ENCODE peak calls at places on chromosomes 11 and 22, in nine cellular contexts. M, Y, O, U, S, F, J, C and N are unnamed samples.

GRCh38 chr22:45518580-45518991 is 15.9 kb downstream of the FBLN1 start:
- DNase-seq in M (no peak), Y (peak; percentile 89), O (no peak), U (no peak), S (no peak), F (no peak), J (peak; percentile 52), C (no peak), N (no peak)

GRCh38 chr11:31870609-31871309 is 59.6 kb upstream of the PAX6 start:
- DNase-seq in M (no peak), Y (no peak), O (peak; percentile 39), U (peak; percentile 48), S (no peak), F (peak; percentile 53), J (peak; percentile 52), C (peak; percentile 96), N (no peak)

GRCh38 chr22:22014285-22014659 is 31.7 kb upstream of the TOP3B start:
- DNase-seq in M (no peak), Y (no peak), O (no peak), U (no peak), S (no peak), F (no peak), J (no peak), C (no peak), N (no peak)

GRCh38 chr22:17824452-17824851 is 50.2 kb upstream of the BID start:
- DNase-seq in M (no peak), Y (no peak), O (no peak), U (no peak), S (no peak), F (no peak), J (no peak), C (no peak), N (no peak)

GRCh38 chr22:24214467-24215285 is 30.2 kb downstream of the GGT5 start:
- DNase-seq in M (no peak), Y (no peak), O (no peak), U (no peak), S (no peak), F (no peak), J (no peak), C (no peak), N (no peak)

GRCh38 chr11:118819687-118820086 is 28.7 kb upstream of the DDX6 start:
- DNase-seq in M (no peak), Y (no peak), O (no peak), U (no peak), S (no peak), F (no peak), J (no peak), C (no peak), N (no peak)

GRCh38 chr11:61494341-61495038 is 14.1 kb upstream of the LRRC10B start:
- DNase-seq in M (no peak), Y (no peak), O (no peak), U (no peak), S (no peak), F (no peak), J (no peak), C (no peak), N (no peak)

GRCh38 chr11:59368238-59369022 is 9.7 kb downstream of the OR5AN1 start:
- DNase-seq in M (no peak), Y (no peak), O (no peak), U (no peak), S (no peak), F (no peak), J (no peak), C (no peak), N (no peak)

GRCh38 chr11:8693010-8693551 is 10.5 kb downstream of the RPL27A start:
- DNase-seq in M (no peak), Y (no peak), O (peak; percentile 48), U (no peak), S (no peak), F (no peak), J (no peak), C (no peak), N (no peak)

GRCh38 chr11:30855383-30856006 is 269.3 kb upstream of the MPPED2 start:
- DNase-seq in M (no peak), Y (no peak), O (no peak), U (peak; percentile 9), S (no peak), F (no peak), J (no peak), C (no peak), N (no peak)

GRCh38 chr11:1001682-1002081 is 34.8 kb downstream of the MUC6 start:
- DNase-seq in M (no peak), Y (no peak), O (no peak), U (no peak), S (no peak), F (no peak), J (no peak), C (no peak), N (no peak)

GRCh38 chr11:1003159-1003558 is 33.4 kb downstream of the MUC6 start:
- DNase-seq in M (no peak), Y (no peak), O (no peak), U (no peak), S (no peak), F (no peak), J (no peak), C (no peak), N (no peak)

GRCh38 chr11:999009-999408 is 37.5 kb downstream of the MUC6 start:
- DNase-seq in M (no peak), Y (no peak), O (no peak), U (no peak), S (no peak), F (no peak), J (no peak), C (no peak), N (no peak)

GRCh38 chr11:1000357-1000982 is 36.0 kb downstream of the MUC6 start:
- DNase-seq in M (no peak), Y (no peak), O (no peak), U (no peak), S (no peak), F (no peak), J (no peak), C (no peak), N (no peak)

GRCh38 chr11:1002091-1002984 is 34.2 kb downstream of the MUC6 start:
- DNase-seq in M (no peak), Y (no peak), O (no peak), U (no peak), S (no peak), F (no peak), J (no peak), C (no peak), N (no peak)
- H3K27ac ChIP-seq in M (no peak overlapping the region), Y (no peak overlapping the region), O (no peak overlapping the region), U (no peak overlapping the region), S (no peak overlapping the region), F (no peak overlapping the region), J (no peak overlapping the region), C (peak overlapping the region; percentile 10), N (no peak overlapping the region)

DNA sequence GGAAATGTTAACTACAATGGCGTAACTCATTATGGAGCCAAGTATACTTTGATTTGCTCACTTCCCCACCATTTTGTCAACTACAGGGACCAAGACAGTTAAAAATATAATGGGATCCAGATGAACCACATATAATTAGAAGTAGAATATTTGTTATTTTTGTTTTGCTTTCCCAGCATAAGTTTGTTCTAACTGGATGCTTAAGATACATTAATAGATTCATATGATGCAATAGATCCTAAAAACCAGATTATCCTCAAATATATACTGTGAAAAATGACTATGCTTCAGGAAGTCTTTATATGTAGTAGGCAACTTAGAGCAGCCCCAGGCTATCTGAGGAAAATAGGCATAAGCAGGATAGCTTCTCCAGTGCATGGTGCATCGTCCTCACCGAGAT is 38.3 kb downstream of the SESN3 start:
- DNase-seq in M (no peak), Y (no peak), O (no peak), U (no peak), S (no peak), F (no peak), J (no peak), C (no peak), N (no peak)
- H3K27ac ChIP-seq in M (no peak overlapping the region), Y (no peak overlapping the region), O (no peak overlapping the region), U (no peak overlapping the region), S (no peak overlapping the region), F (no peak overlapping the region), J (no peak overlapping the region), C (no peak overlapping the region), N (no peak overlapping the region)

GRCh38 chr11:15536438-15536837 is 421.7 kb downstream of the INSC start:
- DNase-seq in M (no peak), Y (no peak), O (no peak), U (no peak), S (no peak), F (no peak), J (no peak), C (no peak), N (no peak)

GRCh38 chr11:15532432-15532831 is 417.7 kb downstream of the INSC start:
- DNase-seq in M (no peak), Y (no peak), O (no peak), U (no peak), S (no peak), F (no peak), J (no peak), C (no peak), N (no peak)

GRCh38 chr11:15539645-15540044 is 424.9 kb downstream of the INSC start:
- DNase-seq in M (no peak), Y (no peak), O (no peak), U (no peak), S (no peak), F (no peak), J (no peak), C (no peak), N (no peak)

GRCh38 chr11:15534266-15534665 is 419.5 kb downstream of the INSC start:
- DNase-seq in M (no peak), Y (no peak), O (no peak), U (no peak), S (no peak), F (no peak), J (no peak), C (no peak), N (no peak)

DNA sequence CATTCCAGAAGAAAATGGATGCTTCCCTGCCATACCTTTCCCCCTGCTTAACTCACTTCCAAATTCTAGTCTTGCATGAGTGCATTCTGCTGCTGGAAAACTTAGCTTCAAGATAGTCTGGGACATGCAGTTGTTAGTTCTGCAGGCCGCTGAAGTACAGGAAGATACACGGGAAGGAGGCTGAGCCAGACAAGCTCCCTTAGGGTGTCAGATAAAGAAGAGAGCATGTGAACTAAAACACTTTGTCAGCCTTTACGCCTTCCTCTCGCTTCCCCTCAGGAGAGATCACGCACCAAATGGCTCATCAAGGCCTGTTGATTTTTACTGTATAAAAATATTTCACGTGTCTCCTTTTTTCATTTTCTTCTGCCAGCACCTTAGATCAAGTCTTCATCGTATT is 420.7 kb downstream of the INSC start:
- DNase-seq in M (no peak), Y (no peak), O (no peak), U (no peak), S (no peak), F (no peak), J (no peak), C (no peak), N (no peak)
- H3K27ac ChIP-seq in M (no peak overlapping the region), Y (no peak overlapping the region), O (no peak overlapping the region), U (no peak overlapping the region), S (no peak overlapping the region), F (no peak overlapping the region), J (no peak overlapping the region), C (no peak overlapping the region), N (no peak overlapping the region)

DNA sequence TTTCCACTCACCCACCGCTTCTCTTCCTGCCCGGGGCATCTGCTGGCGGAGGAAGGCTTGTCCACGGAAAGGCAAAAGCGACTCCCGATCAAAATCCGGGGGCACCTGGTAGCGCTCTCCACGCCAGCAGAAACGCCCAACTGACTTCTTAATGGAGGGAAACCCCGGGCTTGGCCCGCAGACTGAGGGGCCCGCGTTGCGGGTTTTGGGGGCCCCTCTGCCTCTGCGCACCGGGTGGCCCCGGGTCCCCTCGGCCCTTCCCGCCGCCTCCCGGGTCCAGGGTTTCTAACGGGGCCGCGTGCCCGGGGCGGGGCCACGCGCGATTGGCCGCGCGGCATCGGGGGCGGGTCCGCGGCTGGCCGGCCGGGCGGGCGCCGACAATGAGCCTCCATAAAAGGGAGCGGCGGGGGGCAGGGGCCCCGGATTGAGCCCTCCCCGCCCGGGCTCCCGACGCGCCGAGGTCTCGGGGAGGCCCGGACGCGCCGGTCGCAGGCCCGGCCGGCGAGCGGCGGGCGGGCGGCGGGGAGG is at the start of gene SPINDOC:
- DNase-seq in M (peak; percentile 65), Y (peak; percentile 58), O (peak; percentile 43), U (peak; percentile 60), S (peak; percentile 90), F (peak; percentile 89), J (peak; percentile 79), C (peak; percentile 90), N (no peak)
- H3K27ac ChIP-seq in M (peak within 1 kb of the TSS; percentile 47), Y (peak within 1 kb of the TSS; percentile 87), O (peak within 1 kb of the TSS; percentile 34), U (peak within 1 kb of the TSS; percentile 97), S (peak within 1 kb of the TSS; percentile 50), F (peak within 1 kb of the TSS; percentile 52), J (no peak within 1 kb of the TSS), C (peak within 1 kb of the TSS; percentile 72), N (peak within 1 kb of the TSS; percentile 6)